ENCODE peak calls at places on chromosomes 1 and 21, in five cellular contexts. One of them, this sample, is unnamed.

GRCh38 chr1:111506561-111506960 is 3.1 kb upstream of the ADORA3 start:
- DNase-seq in T-helper 1 cell: no peak
- DNase-seq in GM04503: no peak
- DNase-seq in NCI-H510A treated with DMSO at 0.1 percent for 48 hours: no peak
- DNase-seq in sigmoid colon: no peak
- DNase-seq in this sample: no peak

GRCh38 chr1:18396247-18396646 is 84.5 kb upstream of the KLHDC7A start:
- DNase-seq in T-helper 1 cell: no peak
- DNase-seq in GM04503: no peak
- DNase-seq in NCI-H510A treated with DMSO at 0.1 percent for 48 hours: no peak
- DNase-seq in sigmoid colon: no peak
- DNase-seq in this sample: no peak

GRCh38 chr1:59492500-59492899 is 195.6 kb downstream of the FGGY start:
- DNase-seq in T-helper 1 cell: no peak
- DNase-seq in GM04503: no peak
- DNase-seq in NCI-H510A treated with DMSO at 0.1 percent for 48 hours: no peak
- DNase-seq in sigmoid colon: no peak
- DNase-seq in this sample: no peak

GRCh38 chr1:24870551-24871195 is 59.4 kb downstream of the RUNX3 start:
- DNase-seq in T-helper 1 cell: no peak
- DNase-seq in GM04503: no peak
- DNase-seq in NCI-H510A treated with DMSO at 0.1 percent for 48 hours: no peak
- DNase-seq in sigmoid colon: no peak
- DNase-seq in this sample: no peak

GRCh38 chr1:223216482-223217205 is 73.6 kb upstream of the TLR5 start:
- DNase-seq in T-helper 1 cell: no peak
- DNase-seq in GM04503: no peak
- DNase-seq in NCI-H510A treated with DMSO at 0.1 percent for 48 hours: no peak
- DNase-seq in sigmoid colon: no peak
- DNase-seq in this sample: no peak

GRCh38 chr1:21605964-21606705 is 63.0 kb downstream of the RAP1GAP start:
- DNase-seq in T-helper 1 cell: no peak
- DNase-seq in GM04503: no peak
- DNase-seq in NCI-H510A treated with DMSO at 0.1 percent for 48 hours: no peak
- DNase-seq in sigmoid colon: no peak
- DNase-seq in this sample: no peak

GRCh38 chr1:231493421-231494185 is 34.9 kb upstream of the TSNAX start:
- DNase-seq in T-helper 1 cell: no peak
- DNase-seq in GM04503: no peak
- DNase-seq in NCI-H510A treated with DMSO at 0.1 percent for 48 hours: no peak
- DNase-seq in sigmoid colon: no peak
- DNase-seq in this sample: no peak

GRCh38 chr21:45504021-45504515 is 38.2 kb downstream of the SLC19A1 start:
- DNase-seq in T-helper 1 cell: no peak
- DNase-seq in GM04503: no peak
- DNase-seq in NCI-H510A treated with DMSO at 0.1 percent for 48 hours: no peak
- DNase-seq in sigmoid colon: peak; percentile 56
- DNase-seq in this sample: no peak

GRCh38 chr1:39677645-39678044 is 5.7 kb upstream of the NT5C1A start:
- DNase-seq in T-helper 1 cell: no peak
- DNase-seq in GM04503: no peak
- DNase-seq in NCI-H510A treated with DMSO at 0.1 percent for 48 hours: no peak
- DNase-seq in sigmoid colon: no peak
- DNase-seq in this sample: no peak

GRCh38 chr1:157113631-157114030 is 14.0 kb upstream of the ETV3L start:
- DNase-seq in T-helper 1 cell: no peak
- DNase-seq in GM04503: no peak
- DNase-seq in NCI-H510A treated with DMSO at 0.1 percent for 48 hours: no peak
- DNase-seq in sigmoid colon: no peak
- DNase-seq in this sample: no peak

GRCh38 chr1:241533375-241534115 is 1.4 kb downstream of the KMO start:
- DNase-seq in T-helper 1 cell: no peak
- DNase-seq in GM04503: no peak
- DNase-seq in NCI-H510A treated with DMSO at 0.1 percent for 48 hours: no peak
- DNase-seq in sigmoid colon: no peak
- DNase-seq in this sample: no peak

GRCh38 chr1:235366286-235366685 is 941 bp upstream of the TBCE start:
- DNase-seq in T-helper 1 cell: no peak
- DNase-seq in GM04503: no peak
- DNase-seq in NCI-H510A treated with DMSO at 0.1 percent for 48 hours: no peak
- DNase-seq in sigmoid colon: no peak
- DNase-seq in this sample: no peak

GRCh38 chr1:50978144-50978851 is 8.3 kb downstream of the CDKN2C start:
- DNase-seq in T-helper 1 cell: peak; percentile 18
- DNase-seq in GM04503: no peak
- DNase-seq in NCI-H510A treated with DMSO at 0.1 percent for 48 hours: peak; percentile 62
- DNase-seq in sigmoid colon: peak; percentile 83
- DNase-seq in this sample: no peak

GRCh38 chr1:43530483-43531452 is at the start of gene PTPRF:
- DNase-seq in T-helper 1 cell: peak; percentile 23
- DNase-seq in GM04503: no peak
- DNase-seq in NCI-H510A treated with DMSO at 0.1 percent for 48 hours: peak; percentile 99
- DNase-seq in sigmoid colon: peak; percentile 86
- DNase-seq in this sample: peak; percentile 8

GRCh38 chr1:180215856-180216625 is 14.0 kb upstream of the LHX4 start:
- DNase-seq in T-helper 1 cell: no peak
- DNase-seq in GM04503: no peak
- DNase-seq in NCI-H510A treated with DMSO at 0.1 percent for 48 hours: no peak
- DNase-seq in sigmoid colon: peak; percentile 36
- DNase-seq in this sample: no peak

GRCh38 chr1:32464716-32465540 is at the start of gene ZBTB8B:
- DNase-seq in T-helper 1 cell: no peak
- DNase-seq in GM04503: no peak
- DNase-seq in NCI-H510A treated with DMSO at 0.1 percent for 48 hours: peak; percentile 98
- DNase-seq in sigmoid colon: peak; percentile 67
- DNase-seq in this sample: no peak

GRCh38 chr1:218996362-218996761 is 177.3 kb upstream of the LYPLAL1 start:
- DNase-seq in T-helper 1 cell: no peak
- DNase-seq in GM04503: no peak
- DNase-seq in NCI-H510A treated with DMSO at 0.1 percent for 48 hours: no peak
- DNase-seq in sigmoid colon: no peak
- DNase-seq in this sample: no peak

GRCh38 chr1:94020764-94021579 is 100.0 kb downstream of the ABCA4 start:
- DNase-seq in T-helper 1 cell: no peak
- DNase-seq in GM04503: peak; percentile 97
- DNase-seq in NCI-H510A treated with DMSO at 0.1 percent for 48 hours: peak; percentile 64
- DNase-seq in sigmoid colon: no peak
- DNase-seq in this sample: no peak